ENCODE peak calls at places on chromosomes 1 and 21, in ten cellular contexts. T, U, B, D, S, N, A, H, C and L are unnamed samples.
A peak's percentile ranks its signal among the peaks of the same experiment; 100 is the strongest.

GRCh38 chr1:151837197-151837596 is 2.4 kb downstream of the C2CD4D start:
- DNase-seq in T (no peak), U (no peak), B (no peak), D (no peak), S (no peak), N (no peak), A (no peak), H (no peak), C (no peak), L (no peak)

GRCh38 chr21:31078796-31079195 is 40.5 kb upstream of the KRTAP19-8 start:
- DNase-seq in T (no peak), U (no peak), B (no peak), D (no peak), S (no peak), N (no peak), A (no peak), H (no peak), C (no peak), L (no peak)

GRCh38 chr1:15287035-15287434 is 40.0 kb downstream of the FHAD1 start:
- DNase-seq in T (no peak), U (no peak), B (no peak), D (no peak), S (no peak), N (no peak), A (no peak), H (no peak), C (no peak), L (no peak)

GRCh38 chr1:247448107-247448778 is 9.7 kb downstream of the OR2B11 start:
- DNase-seq in T (peak; percentile 80), U (peak; percentile 71), B (peak; percentile 32), D (peak; percentile 66), S (peak; percentile 52), N (peak; percentile 71), A (peak; percentile 71), H (peak; percentile 86), C (peak; percentile 63), L (no peak)

GRCh38 chr1:197339092-197339836 is 71.2 kb downstream of the CRB1 start:
- DNase-seq in T (no peak), U (no peak), B (no peak), D (no peak), S (no peak), N (no peak), A (no peak), H (no peak), C (no peak), L (no peak)

GRCh38 chr21:26449161-26449560 is 123.9 kb downstream of the CYYR1 start:
- DNase-seq in T (no peak), U (no peak), B (no peak), D (no peak), S (no peak), N (peak; percentile 49), A (no peak), H (no peak), C (no peak), L (no peak)

GRCh38 chr1:48341221-48341620 is 118.7 kb downstream of the SLC5A9 start:
- DNase-seq in T (no peak), U (no peak), B (no peak), D (no peak), S (no peak), N (no peak), A (no peak), H (no peak), C (no peak), L (no peak)

GRCh38 chr1:104593418-104594187 is 843.9 kb downstream of the AMY1C start:
- DNase-seq in T (no peak), U (no peak), B (no peak), D (no peak), S (no peak), N (no peak), A (no peak), H (no peak), C (no peak), L (no peak)

DNA sequence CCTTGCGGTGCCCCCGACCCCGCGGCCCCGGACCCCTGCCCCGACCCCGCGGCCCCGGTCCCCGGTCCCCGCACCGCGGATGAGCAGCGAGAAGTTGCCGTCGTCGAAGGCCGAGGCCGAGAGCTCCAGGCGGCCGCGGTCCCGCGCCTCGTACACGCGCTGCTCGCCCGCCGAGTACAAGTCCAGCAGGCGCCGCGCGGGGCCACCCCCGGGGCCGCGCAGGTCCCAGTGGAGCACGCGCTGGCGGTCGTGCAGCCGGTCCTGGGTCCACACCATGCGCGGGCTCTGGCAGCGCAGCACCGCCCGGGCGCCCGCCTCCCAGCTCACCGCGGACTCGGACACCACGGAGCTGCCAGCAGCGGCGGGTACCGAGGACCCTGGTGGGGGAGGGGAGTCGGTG is 3.0 kb downstream of the MXRA8 start:
- DNase-seq in T (no peak), U (peak; percentile 62), B (no peak), D (no peak), S (no peak), N (no peak), A (no peak), H (no peak), C (peak; percentile 58), L (no peak)
- H3K27me3 ChIP-seq in T (peaks cover 59% of the 10 kb centered on the region), U (peaks cover 57% of the 10 kb centered on the region), B (no peaks in the 10 kb centered on the region), D (peaks cover 79% of the 10 kb centered on the region), S (peaks cover 15% of the 10 kb centered on the region), N (peaks cover 5% of the 10 kb centered on the region), A (no peaks in the 10 kb centered on the region), H (peaks cover 4% of the 10 kb centered on the region), C (no peaks in the 10 kb centered on the region), L (no peaks in the 10 kb centered on the region)

GRCh38 chr21:32328595-32328994 is 29.9 kb downstream of the MRAP start:
- DNase-seq in T (no peak), U (no peak), B (no peak), D (no peak), S (no peak), N (peak; percentile 21), A (no peak), H (no peak), C (no peak), L (no peak)
- H3K27ac ChIP-seq in T (peak overlapping the region; percentile 61), U (peak overlapping the region; percentile 43), B (peak overlapping the region; percentile 58), D (peak overlapping the region; percentile 89), S (peak overlapping the region; percentile 79), N (peak overlapping the region; percentile 33), A (peak overlapping the region; percentile 66), H (no peak overlapping the region), C (peak overlapping the region; percentile 82), L (no peak overlapping the region)

GRCh38 chr1:243465081-243465480 is 209.2 kb downstream of the SDCCAG8 start:
- DNase-seq in T (no peak), U (no peak), B (no peak), D (no peak), S (no peak), N (no peak), A (no peak), H (peak; percentile 27), C (no peak), L (no peak)

GRCh38 chr1:243465738-243466137 is 209.9 kb downstream of the SDCCAG8 start:
- DNase-seq in T (no peak), U (no peak), B (no peak), D (no peak), S (no peak), N (no peak), A (no peak), H (no peak), C (no peak), L (no peak)

GRCh38 chr1:243462929-243463697 is 207.3 kb downstream of the SDCCAG8 start:
- DNase-seq in T (no peak), U (no peak), B (no peak), D (no peak), S (no peak), N (no peak), A (no peak), H (peak; percentile 7), C (no peak), L (peak; percentile 36)

GRCh38 chr1:243459059-243459458 is 203.2 kb downstream of the SDCCAG8 start:
- DNase-seq in T (no peak), U (no peak), B (no peak), D (no peak), S (no peak), N (no peak), A (no peak), H (no peak), C (no peak), L (no peak)

GRCh38 chr1:243461700-243462099 is 205.9 kb downstream of the SDCCAG8 start:
- DNase-seq in T (no peak), U (no peak), B (no peak), D (no peak), S (no peak), N (no peak), A (no peak), H (peak; percentile 1), C (no peak), L (no peak)
- H3K27me3 ChIP-seq in T (no peaks in the 10 kb centered on the region), U (no peaks in the 10 kb centered on the region), B (no peaks in the 10 kb centered on the region), D (no peaks in the 10 kb centered on the region), S (no peaks in the 10 kb centered on the region), N (no peaks in the 10 kb centered on the region), A (no peaks in the 10 kb centered on the region), H (no peaks in the 10 kb centered on the region), C (no peaks in the 10 kb centered on the region), L (no peaks in the 10 kb centered on the region)

GRCh38 chr1:228869312-228869824 is 134.1 kb downstream of the RHOU start:
- DNase-seq in T (no peak), U (no peak), B (no peak), D (no peak), S (no peak), N (no peak), A (no peak), H (no peak), C (no peak), L (no peak)

GRCh38 chr1:228872080-228872479 is 136.8 kb downstream of the RHOU start:
- DNase-seq in T (no peak), U (no peak), B (no peak), D (no peak), S (no peak), N (no peak), A (no peak), H (no peak), C (no peak), L (no peak)

GRCh38 chr1:228873714-228874113 is 138.4 kb downstream of the RHOU start:
- DNase-seq in T (no peak), U (no peak), B (no peak), D (no peak), S (no peak), N (no peak), A (no peak), H (no peak), C (no peak), L (no peak)

GRCh38 chr1:228870041-228870713 is 134.9 kb downstream of the RHOU start:
- DNase-seq in T (no peak), U (no peak), B (no peak), D (no peak), S (no peak), N (no peak), A (no peak), H (no peak), C (no peak), L (no peak)

DNA sequence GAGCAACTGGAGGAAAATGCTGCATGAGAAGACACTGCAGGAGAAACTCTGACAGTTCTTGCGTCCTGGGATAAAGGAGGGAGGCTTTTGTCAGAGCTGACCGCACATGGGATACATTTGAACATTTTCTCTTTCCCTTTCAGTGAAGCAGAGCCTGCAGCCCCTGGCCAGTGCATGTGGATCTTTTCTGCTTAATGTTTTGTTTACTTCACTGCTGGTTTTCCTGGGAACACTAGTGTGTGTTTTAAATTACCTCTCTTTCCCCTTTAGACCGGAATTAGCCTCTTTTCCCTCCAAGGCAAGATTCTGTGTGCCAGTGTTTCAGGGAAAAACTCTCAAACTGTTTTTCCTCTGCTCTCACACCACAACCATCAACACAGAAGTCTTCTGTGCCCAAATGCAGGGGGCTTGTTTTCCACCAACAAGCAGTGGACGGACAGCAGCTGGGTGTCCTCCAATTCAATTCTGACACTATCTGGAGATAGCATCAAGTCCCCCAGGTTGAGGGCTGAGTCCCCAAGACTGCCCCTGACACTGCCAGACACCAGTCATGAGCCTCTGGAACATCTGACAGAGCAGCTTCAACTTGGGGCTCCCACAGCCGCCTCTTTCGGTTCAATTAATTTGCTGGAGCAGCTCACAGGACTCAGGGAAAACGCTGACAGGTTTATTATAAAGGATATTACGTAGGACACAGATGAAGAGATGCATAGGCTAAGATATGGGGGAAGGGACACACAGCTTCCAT is 136.2 kb downstream of the RHOU start:
- DNase-seq in T (no peak), U (no peak), B (no peak), D (no peak), S (no peak), N (no peak), A (no peak), H (no peak), C (no peak), L (no peak)
- H3K27ac ChIP-seq in T (no peak overlapping the region), U (no peak overlapping the region), B (peak overlapping the region; percentile 45), D (no peak overlapping the region), S (no peak overlapping the region), N (no peak overlapping the region), A (peak overlapping the region; percentile 51), H (no peak overlapping the region), C (no peak overlapping the region), L (no peak overlapping the region)